ENCODE peak calls at places on chromosomes 16 and 17, in five cellular contexts. W is GDM1; C is B cell; O is dorsolateral prefrontal cortex; S is stimulated activated naive CD8-positive, alpha-beta T cell treated with anti-CD3 and anti-CD28 coated beads, Interleukin-15, Interleukin-2, amounts not matched to agents 100 U/mL and 50 U/mL, for 24 hours. J is an unnamed sample.

GRCh38 chr17:39406951-39407350 is 5.5 kb upstream of the FBXL20 start:
- DNase-seq in O (no peak), W (no peak), C (no peak), S (no peak), J (no peak)

GRCh38 chr16:69712914-69713581 is 13.3 kb downstream of the NQO1 start:
- DNase-seq in S (no peak), C (no peak), W (no peak), O (no peak), J (no peak)

GRCh38 chr16:73420244-73421040 is 372.5 kb upstream of the ZFHX3 start:
- DNase-seq in S (no peak), W (no peak), O (no peak), C (no peak), J (no peak)

GRCh38 chr16:81457326-81458133 is 12.9 kb downstream of the CMIP start:
- DNase-seq in W (no peak), O (no peak), C (no peak), S (no peak), J (no peak)

GRCh38 chr16:81551821-81552304 is 107.3 kb downstream of the CMIP start:
- DNase-seq in S (no peak), W (no peak), O (no peak), C (no peak), J (no peak)

GRCh38 chr16:48531011-48531962 is 78.7 kb downstream of the N4BP1 start:
- DNase-seq in W (no peak), C (no peak), O (no peak), S (no peak), J (no peak)

GRCh38 chr17:2954898-2955445 is 108.4 kb downstream of the OR1D5 start:
- DNase-seq in S (no peak), W (no peak), O (no peak), C (no peak), J (peak; percentile 72)

GRCh38 chr16:1512174-1512573 is 19.0 kb downstream of the TELO2 start:
- DNase-seq in C (no peak), O (no peak), S (no peak), W (no peak), J (no peak)

GRCh38 chr17:28956112-28956511 is 4.8 kb upstream of the PHF12 start:
- DNase-seq in S (no peak), W (no peak), C (no peak), O (peak; percentile 20), J (no peak)

GRCh38 chr17:2794116-2794803 is 2.0 kb upstream of the RAP1GAP2 start:
- DNase-seq in C (no peak), S (no peak), W (no peak), O (no peak), J (no peak)

GRCh38 chr17:82985973-82986372 is 93.4 kb upstream of the METRNL start:
- DNase-seq in W (peak; percentile 72), C (no peak), S (peak; percentile 62), O (no peak), J (no peak)